ENCODE peak calls at places on chromosome 1, in four cellular contexts. O is IMR-90, J is tibial nerve, Z is endodermal cell. D is an unnamed sample.

GRCh38 chr1:226364129-226364899 is 43.6 kb downstream of the PARP1 start:
- DNase-seq in O (peak; percentile 21), J (no peak), Z (no peak), D (no peak)

GRCh38 chr1:213015099-213016050 is at the start of gene ANGEL2:
- DNase-seq in O (peak; percentile 97), J (peak; percentile 90), Z (peak; percentile 98), D (peak; percentile 88)

GRCh38 chr1:244821134-244821533 is 14.3 kb upstream of the COX20 start:
- DNase-seq in O (no peak), J (no peak), Z (no peak), D (no peak)

GRCh38 chr1:164772635-164773034 is 213.7 kb downstream of the PBX1 start:
- DNase-seq in O (peak; percentile 97), J (no peak), Z (peak; percentile 77), D (no peak)

GRCh38 chr1:2238361-2239055 is 10.4 kb downstream of the SKI start:
- DNase-seq in O (no peak), J (no peak), Z (no peak), D (no peak)

GRCh38 chr1:57192256-57192655 is 226.4 kb upstream of the C8B start:
- DNase-seq in O (no peak), J (no peak), Z (no peak), D (no peak)

GRCh38 chr1:242017580-242018233 is 18.8 kb upstream of the MAP1LC3C start:
- DNase-seq in O (peak; percentile 21), J (no peak), Z (peak; percentile 71), D (peak; percentile 11)

GRCh38 chr1:248828845-248829244 is 3.1 kb upstream of the SH3BP5L start:
- DNase-seq in O (peak; percentile 93), J (no peak), Z (no peak), D (no peak)

GRCh38 chr1:75708910-75709309 is 15.6 kb upstream of the ACADM start:
- DNase-seq in O (no peak), J (no peak), Z (no peak), D (no peak)

GRCh38 chr1:224317383-224318045 is 12.5 kb downstream of the NVL start:
- DNase-seq in O (no peak), J (no peak), Z (no peak), D (no peak)

GRCh38 chr1:167510880-167511279 is 7.4 kb downstream of the CD247 start:
- DNase-seq in O (no peak), J (no peak), Z (peak; percentile 31), D (peak; percentile 35)

GRCh38 chr1:84504580-84505021 is 1.6 kb upstream of the SPATA1 start:
- DNase-seq in O (peak; percentile 83), J (no peak), Z (no peak), D (no peak)

GRCh38 chr1:9442986-9443385 is 96.3 kb upstream of the SLC25A33 start:
- DNase-seq in O (no peak), J (no peak), Z (no peak), D (no peak)

GRCh38 chr1:9440261-9440660 is 99.0 kb upstream of the SLC25A33 start:
- DNase-seq in O (no peak), J (no peak), Z (no peak), D (no peak)

GRCh38 chr1:9443913-9444445 is 95.3 kb upstream of the SLC25A33 start:
- DNase-seq in O (peak; percentile 76), J (no peak), Z (no peak), D (no peak)

GRCh38 chr1:9440763-9441194 is 98.5 kb upstream of the SLC25A33 start:
- DNase-seq in O (no peak), J (no peak), Z (no peak), D (no peak)

DNA sequence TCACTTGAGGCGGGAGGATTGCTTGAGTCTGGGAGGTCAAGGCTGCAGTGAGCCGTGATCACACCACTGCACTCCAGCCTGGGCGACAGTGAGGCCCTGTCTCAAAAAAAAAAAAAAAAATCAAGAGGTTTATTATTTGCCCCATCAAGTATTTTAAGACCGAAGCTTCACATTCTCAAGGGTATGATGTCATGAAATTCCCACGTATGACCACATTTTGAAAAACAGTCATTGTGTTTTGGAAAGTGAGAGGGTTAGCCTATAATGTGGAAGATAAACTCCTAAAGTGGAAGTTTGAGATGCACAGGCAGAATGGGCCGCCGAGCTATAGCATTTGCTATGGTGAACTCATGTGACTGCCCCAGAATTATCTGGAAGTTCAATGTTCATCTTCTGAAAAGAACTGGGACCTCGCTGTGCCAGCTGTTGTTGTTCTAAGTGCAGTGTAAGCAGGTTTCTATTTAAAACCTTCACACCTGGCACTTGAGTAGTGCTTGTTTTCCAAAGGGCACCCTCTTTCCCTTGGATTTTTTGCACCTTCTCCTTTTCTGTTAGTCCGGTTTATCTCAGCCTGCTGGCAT is 96.9 kb upstream of the SLC25A33 start:
- DNase-seq in O (peak; percentile 74), J (no peak), Z (no peak), D (no peak)
- H3K27ac ChIP-seq in O (no peak overlapping the region), J (peak overlapping the region; percentile 85), Z (peak overlapping the region; percentile 29), D (no peak overlapping the region)

GRCh38 chr1:25433389-25434186 is 2.9 kb downstream of the MACO1 start:
- DNase-seq in O (no peak), J (no peak), Z (no peak), D (no peak)
- H3K4me3 ChIP-seq in O (no peak overlapping the region), J (no peak overlapping the region), Z (no peak overlapping the region), D (peak overlapping the region; percentile 7)

DNA sequence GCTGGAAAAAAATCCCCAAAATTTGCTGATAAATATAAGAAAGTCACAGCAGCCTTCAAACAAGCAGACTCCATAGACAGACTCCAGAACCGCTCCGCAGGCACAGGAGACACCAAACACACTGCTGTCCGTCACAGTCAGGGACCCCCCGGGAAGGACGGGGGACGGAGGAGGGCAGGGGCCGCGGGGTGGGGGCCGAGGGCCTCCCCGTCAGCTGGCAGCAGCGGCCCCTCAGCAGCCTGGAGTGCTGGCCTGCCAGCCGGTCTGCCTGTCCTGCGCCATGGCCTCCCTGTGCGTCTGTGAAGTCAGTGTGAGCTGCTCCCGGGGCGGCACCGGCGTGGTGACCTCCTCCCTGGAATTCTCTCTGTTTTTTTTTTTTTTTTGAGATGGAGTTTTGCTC is 10.1 kb upstream of the C1orf159 start:
- DNase-seq in O (no peak), J (no peak), Z (no peak), D (no peak)
- H3K4me1 ChIP-seq in O (no peaks in the 10 kb centered on the region), J (no peaks in the 10 kb centered on the region), Z (no peaks in the 10 kb centered on the region), D (peaks cover 5% of the 10 kb centered on the region)

GRCh38 chr1:26543444-26543835 is 13.9 kb downstream of the RPS6KA1 start:
- DNase-seq in O (no peak), J (no peak), Z (no peak), D (no peak)
- H3K27ac ChIP-seq in O (no peak overlapping the region), J (peak overlapping the region; percentile 79), Z (no peak overlapping the region), D (peak overlapping the region; percentile 71)

GRCh38 chr1:150256193-150256548 is 1.4 kb upstream of the CA14 start:
- DNase-seq in O (no peak), J (no peak), Z (no peak), D (no peak)
- H3K4me3 ChIP-seq in O (no peak overlapping the region), J (peak overlapping the region; percentile 23), Z (peak overlapping the region; percentile 79), D (no peak overlapping the region)

DNA sequence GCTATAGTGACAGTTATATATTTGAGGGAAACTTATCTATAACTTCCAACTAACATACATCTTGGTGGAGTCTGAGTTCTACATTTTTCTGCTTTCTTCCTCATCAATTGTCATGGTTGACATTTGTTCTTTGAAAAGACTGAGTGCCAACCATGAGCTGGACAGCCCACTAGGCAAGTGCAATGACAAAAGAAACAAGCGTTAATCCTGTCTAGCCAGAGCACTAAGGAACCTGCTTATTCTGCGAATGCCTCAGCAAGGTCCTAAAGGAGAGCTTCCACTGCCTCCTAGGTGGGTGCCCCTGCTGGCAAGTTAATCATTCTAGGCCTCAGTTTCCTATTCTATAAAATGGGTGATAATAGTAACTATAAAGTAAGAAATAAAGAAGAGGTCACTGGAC is 44.8 kb downstream of the IRF2BP2 start:
- DNase-seq in O (no peak), J (no peak), Z (peak; percentile 37), D (no peak)
- H3K4me1 ChIP-seq in O (peaks cover 6% of the 10 kb centered on the region), J (no peaks in the 10 kb centered on the region), Z (no peaks in the 10 kb centered on the region), D (no peaks in the 10 kb centered on the region)

GRCh38 chr1:93621246-93621645 is 60.4 kb downstream of the BCAR3 start:
- DNase-seq in O (no peak), J (no peak), Z (no peak), D (no peak)
- H3K27ac ChIP-seq in O (no peak overlapping the region), J (no peak overlapping the region), Z (no peak overlapping the region), D (no peak overlapping the region)

D was measured in naive thymus-derived CD4-positive, alpha-beta T cell.